ENCODE peak calls at places on chromosomes 13 and 19, in four cellular contexts. R is ACHN; F is stimulated activated CD8-positive, alpha-beta memory T cell treated with anti-CD3 and anti-CD28 coated beads, Interleukin-7, amount 100 ng/mL, for 24 hours; Q is NCI-H1092 treated with DMSO at 0.1 percent for 48 hours. J is an unnamed sample.
A peak's percentile ranks its signal among the peaks of the same experiment; 100 is the strongest.

GRCh38 chr19:34336781-34337271 is 28.2 kb upstream of the GPI start:
- DNase-seq in R (peak; percentile 40), F (no peak), Q (no peak), J (peak; percentile 20)

GRCh38 chr19:41623360-41623759 is 3.5 kb downstream of the CEACAM4 start:
- DNase-seq in R (no peak), F (no peak), Q (no peak), J (no peak)

GRCh38 chr19:58217607-58218391 is 10.9 kb upstream of the ZNF544 start:
- DNase-seq in R (no peak), F (no peak), Q (no peak), J (no peak)

GRCh38 chr19:10118960-10119359 is 739 bp downstream of the EIF3G start:
- DNase-seq in R (no peak), F (no peak), Q (no peak), J (no peak)

GRCh38 chr19:17079710-17080440 is 4.3 kb downstream of the MYO9B start:
- DNase-seq in R (peak; percentile 95), F (peak; percentile 48), Q (peak; percentile 61), J (no peak)

GRCh38 chr13:114226699-114227323 is 7.9 kb upstream of the CDC16 start:
- DNase-seq in R (peak; percentile 76), F (peak; percentile 82), Q (peak; percentile 73), J (peak; percentile 80)

GRCh38 chr13:34933349-34933748 is 8.7 kb upstream of the NBEA start:
- DNase-seq in R (no peak), F (no peak), Q (no peak), J (peak; percentile 26)

GRCh38 chr13:64675256-64675892 is 2554.8 kb downstream of the PCDH9 start:
- DNase-seq in R (no peak), F (no peak), Q (no peak), J (no peak)

GRCh38 chr19:32387701-32388392 is 17.7 kb upstream of the DPY19L3 start:
- DNase-seq in R (no peak), F (no peak), Q (no peak), J (no peak)

GRCh38 chr13:48160879-48161278 is 66.0 kb upstream of the MED4 start:
- DNase-seq in R (peak; percentile 73), F (no peak), Q (no peak), J (no peak)

GRCh38 chr19:43726736-43727592 is 11.1 kb downstream of the IRGC start:
- DNase-seq in R (no peak), F (no peak), Q (no peak), J (no peak)

GRCh38 chr19:16139752-16140151 is 3.7 kb upstream of the HSH2D start:
- DNase-seq in R (no peak), F (no peak), Q (no peak), J (no peak)

GRCh38 chr13:40211586-40211968 is 454.9 kb downstream of the FOXO1 start:
- DNase-seq in R (no peak), F (no peak), Q (no peak), J (no peak)

GRCh38 chr19:18478545-18479311 is 40.8 kb upstream of the ISYNA1 start:
- DNase-seq in R (peak; percentile 71), F (peak; percentile 33), Q (no peak), J (no peak)

GRCh38 chr19:4018140-4018613 is 10.6 kb downstream of the PIAS4 start:
- DNase-seq in R (no peak), F (no peak), Q (no peak), J (no peak)

GRCh38 chr19:42122691-42123607 is 9.3 kb downstream of the POU2F2 start:
- DNase-seq in R (no peak), F (peak; percentile 41), Q (no peak), J (no peak)

GRCh38 chr13:31896427-31896826 is 135.1 kb upstream of the FRY start:
- DNase-seq in R (no peak), F (no peak), Q (no peak), J (no peak)

GRCh38 chr13:76813874-76814273 is 72.3 kb downstream of the KCTD12 start:
- DNase-seq in R (no peak), F (no peak), Q (no peak), J (no peak)

GRCh38 chr13:25847145-25847544 is 204.7 kb downstream of the SHISA2 start:
- DNase-seq in R (no peak), F (no peak), Q (no peak), J (no peak)

GRCh38 chr19:32870981-32871451 is 1.4 kb upstream of the SLC7A9 start:
- DNase-seq in R (no peak), F (no peak), Q (no peak), J (no peak)

GRCh38 chr13:51601601-51602348 is 17.5 kb downstream of the WDFY2 start:
- DNase-seq in R (no peak), F (no peak), Q (no peak), J (peak; percentile 39)

GRCh38 chr13:99046851-99047250 is 69.0 kb upstream of the DOCK9 start:
- DNase-seq in R (no peak), F (no peak), Q (no peak), J (no peak)

GRCh38 chr19:29941828-29942403 is at the start of gene URI1:
- DNase-seq in R (peak; percentile 75), F (peak; percentile 94), Q (peak; percentile 90), J (peak; percentile 74)

GRCh38 chr13:51534075-51534817 is 50.0 kb upstream of the WDFY2 start:
- DNase-seq in R (no peak), F (no peak), Q (no peak), J (no peak)

GRCh38 chr19:39130337-39131254 is 5.0 kb downstream of the PAK4 start:
- DNase-seq in R (no peak), F (no peak), Q (no peak), J (no peak)

GRCh38 chr19:7304200-7304599 is 10.0 kb upstream of the INSR start:
- DNase-seq in R (no peak), F (no peak), Q (no peak), J (no peak)

GRCh38 chr19:50268046-50268445 is 61.1 kb downstream of the KCNC3 start:
- DNase-seq in R (no peak), F (no peak), Q (no peak), J (no peak)

GRCh38 chr19:32252333-32252669 is 93.1 kb upstream of the ZNF507 start:
- DNase-seq in R (no peak), F (no peak), Q (no peak), J (no peak)

GRCh38 chr19:46517471-46517870 is 21.8 kb upstream of the PNMA8B start:
- DNase-seq in R (no peak), F (no peak), Q (no peak), J (no peak)

GRCh38 chr19:44345969-44346368 is 10.5 kb downstream of the ZNF112 start:
- DNase-seq in R (no peak), F (no peak), Q (peak; percentile 78), J (no peak)

GRCh38 chr19:49120325-49120683 is 960 bp downstream of the PPFIA3 start:
- DNase-seq in R (no peak), F (no peak), Q (no peak), J (no peak)

GRCh38 chr19:12052057-12052570 is 647 bp downstream of the ZNF878 start:
- DNase-seq in R (no peak), F (no peak), Q (peak; percentile 1), J (no peak)

GRCh38 chr19:32935629-32936028 is 36.1 kb downstream of the CEP89 start:
- DNase-seq in R (no peak), F (no peak), Q (no peak), J (no peak)

J was measured in COR-L47.